ENCODE peak calls at places on chromosomes 6 and 20, in six cellular contexts. One of them, this sample, is unnamed.

GRCh38 chr6:116011520-116011919 is 49.2 kb downstream of the FRK start:
- DNase-seq in mesendoderm: no peak
- DNase-seq in H1: no peak
- DNase-seq in neuronal stem cell: no peak
- DNase-seq in IMR-90: no peak
- DNase-seq in H9: no peak
- DNase-seq in this sample: no peak

GRCh38 chr6:103516336-103516735 is 1343.4 kb downstream of the HACE1 start:
- DNase-seq in H9: no peak
- DNase-seq in H1: no peak
- DNase-seq in neuronal stem cell: no peak
- DNase-seq in mesendoderm: no peak
- DNase-seq in IMR-90: no peak
- DNase-seq in this sample: no peak

GRCh38 chr20:9117548-9117947 is 48.7 kb downstream of the PLCB4 start:
- DNase-seq in mesendoderm: no peak
- DNase-seq in IMR-90: no peak
- DNase-seq in neuronal stem cell: no peak
- DNase-seq in H1: no peak
- DNase-seq in H9: no peak
- DNase-seq in this sample: no peak

GRCh38 chr6:30816791-30817739 is 67.3 kb upstream of the DDR1 start:
- DNase-seq in H9: no peak
- DNase-seq in neuronal stem cell: no peak
- DNase-seq in H1: no peak
- DNase-seq in mesendoderm: no peak
- DNase-seq in IMR-90: no peak
- DNase-seq in this sample: no peak

GRCh38 chr6:105324386-105325000 is 78.4 kb downstream of the PREP start:
- DNase-seq in H9: no peak
- DNase-seq in H1: no peak
- DNase-seq in mesendoderm: no peak
- DNase-seq in neuronal stem cell: no peak
- DNase-seq in IMR-90: no peak
- DNase-seq in this sample: no peak

GRCh38 chr6:28980797-28981390 is 24.2 kb downstream of the ZNF311 start:
- DNase-seq in H1: no peak
- DNase-seq in mesendoderm: peak; percentile 97
- DNase-seq in H9: peak; percentile 84
- DNase-seq in neuronal stem cell: peak; percentile 81
- DNase-seq in IMR-90: peak; percentile 77
- DNase-seq in this sample: peak; percentile 88

GRCh38 chr6:11434565-11435326 is 102.8 kb upstream of the TMEM170B start:
- DNase-seq in neuronal stem cell: no peak
- DNase-seq in H9: no peak
- DNase-seq in mesendoderm: peak; percentile 64
- DNase-seq in IMR-90: peak; percentile 94
- DNase-seq in H1: no peak
- DNase-seq in this sample: peak; percentile 84

GRCh38 chr6:134593887-134594286 is 276.0 kb upstream of the SGK1 start:
- DNase-seq in mesendoderm: no peak
- DNase-seq in H9: no peak
- DNase-seq in H1: no peak
- DNase-seq in neuronal stem cell: no peak
- DNase-seq in IMR-90: no peak
- DNase-seq in this sample: peak; percentile 88

GRCh38 chr6:4021133-4021861 is 57.6 kb downstream of the FAM217A start:
- DNase-seq in neuronal stem cell: peak; percentile 87
- DNase-seq in H1: peak; percentile 78
- DNase-seq in H9: peak; percentile 96
- DNase-seq in IMR-90: peak; percentile 96
- DNase-seq in mesendoderm: peak; percentile 99
- DNase-seq in this sample: peak; percentile 98

GRCh38 chr6:90028080-90028778 is 134.0 kb downstream of the GJA10 start:
- DNase-seq in H9: no peak
- DNase-seq in H1: no peak
- DNase-seq in mesendoderm: no peak
- DNase-seq in neuronal stem cell: no peak
- DNase-seq in IMR-90: no peak
- DNase-seq in this sample: no peak

GRCh38 chr6:36742146-36742545 is 44.5 kb downstream of the RAB44 start:
- DNase-seq in H1: no peak
- DNase-seq in IMR-90: no peak
- DNase-seq in mesendoderm: no peak
- DNase-seq in neuronal stem cell: no peak
- DNase-seq in H9: no peak
- DNase-seq in this sample: no peak

GRCh38 chr6:28336284-28337024 is 506 bp upstream of the ZSCAN31 start:
- DNase-seq in mesendoderm: no peak
- DNase-seq in H9: no peak
- DNase-seq in neuronal stem cell: no peak
- DNase-seq in IMR-90: peak; percentile 31
- DNase-seq in H1: no peak
- DNase-seq in this sample: no peak

GRCh38 chr20:63543131-63543530 is 4.4 kb downstream of the SRMS start:
- DNase-seq in H1: no peak
- DNase-seq in H9: no peak
- DNase-seq in IMR-90: no peak
- DNase-seq in neuronal stem cell: no peak
- DNase-seq in mesendoderm: no peak
- DNase-seq in this sample: no peak

DNA sequence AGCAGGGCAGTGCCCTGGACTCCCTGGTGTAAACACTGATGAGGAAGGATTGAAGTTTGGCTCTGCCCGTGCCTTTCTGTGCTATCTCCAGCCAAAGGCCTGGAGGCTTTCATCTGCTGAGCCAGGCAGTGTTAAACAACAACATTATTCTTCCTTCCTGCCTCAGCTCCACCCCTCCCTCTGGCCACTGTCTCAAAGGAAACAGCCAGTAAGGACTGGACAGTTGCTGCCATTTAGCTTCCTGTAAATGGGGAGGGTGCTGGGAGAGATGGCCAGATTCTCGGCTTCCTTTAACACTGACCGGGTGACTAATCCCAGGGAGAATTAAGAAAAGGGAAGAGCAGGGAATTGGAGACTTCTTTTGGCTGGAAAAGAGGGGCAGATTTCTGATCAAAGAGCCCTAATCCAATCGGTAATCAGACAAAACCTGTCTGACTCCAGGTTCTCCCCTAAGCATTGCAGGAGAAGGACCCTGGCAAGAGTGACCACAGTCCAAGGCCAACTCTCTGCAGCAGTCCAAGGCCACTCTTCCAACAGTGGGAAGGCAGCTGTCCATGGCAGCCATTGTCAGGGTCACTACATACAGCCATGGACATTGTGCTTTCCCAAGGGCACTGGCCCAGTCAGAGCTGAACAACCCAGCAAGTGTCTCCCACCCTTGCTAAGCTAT is 19.6 kb upstream of the ADGRF1 start:
- DNase-seq in mesendoderm: no peak
- DNase-seq in neuronal stem cell: no peak
- DNase-seq in H1: no peak
- DNase-seq in IMR-90: no peak
- DNase-seq in H9: no peak
- DNase-seq in this sample: no peak
- H3K4ac ChIP-seq in mesendoderm: no peak overlapping the region
- H3K4ac ChIP-seq in neuronal stem cell: no peak overlapping the region
- H3K4ac ChIP-seq in H1: no peak overlapping the region
- H3K4ac ChIP-seq in IMR-90: no peak overlapping the region
- H3K4ac ChIP-seq in H9: no peak overlapping the region
- H3K4ac ChIP-seq in this sample: no peak overlapping the region

DNA sequence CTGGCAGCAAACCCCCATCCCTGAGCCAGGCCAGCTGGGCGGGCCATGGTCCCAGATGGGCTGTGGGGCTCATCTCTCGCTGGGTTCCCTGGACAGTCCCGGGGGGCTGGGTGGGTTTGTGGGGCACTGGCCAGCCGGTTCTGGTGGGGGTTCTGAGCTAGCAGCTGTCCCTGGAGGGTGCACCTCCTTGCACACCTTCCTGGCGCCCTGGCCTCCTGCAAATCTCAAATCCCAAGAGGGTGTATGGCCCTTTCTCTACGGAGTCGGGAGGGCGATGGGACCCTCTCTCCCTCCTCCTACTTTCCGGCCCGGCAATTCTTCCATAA is 1.2 kb upstream of the LAMA5 start:
- DNase-seq in H1: no peak
- DNase-seq in IMR-90: no peak
- DNase-seq in neuronal stem cell: no peak
- DNase-seq in H9: no peak
- DNase-seq in mesendoderm: no peak
- DNase-seq in this sample: no peak
- H2BK120ac ChIP-seq in H1: peak overlapping the region; percentile 77
- H2BK120ac ChIP-seq in IMR-90: no peak overlapping the region
- H2BK120ac ChIP-seq in neuronal stem cell: peak overlapping the region; percentile 100
- H2BK120ac ChIP-seq in H9: no peak overlapping the region
- H2BK120ac ChIP-seq in mesendoderm: peak overlapping the region; percentile 49
- H2BK120ac ChIP-seq in this sample: peak overlapping the region; percentile 50

DNA sequence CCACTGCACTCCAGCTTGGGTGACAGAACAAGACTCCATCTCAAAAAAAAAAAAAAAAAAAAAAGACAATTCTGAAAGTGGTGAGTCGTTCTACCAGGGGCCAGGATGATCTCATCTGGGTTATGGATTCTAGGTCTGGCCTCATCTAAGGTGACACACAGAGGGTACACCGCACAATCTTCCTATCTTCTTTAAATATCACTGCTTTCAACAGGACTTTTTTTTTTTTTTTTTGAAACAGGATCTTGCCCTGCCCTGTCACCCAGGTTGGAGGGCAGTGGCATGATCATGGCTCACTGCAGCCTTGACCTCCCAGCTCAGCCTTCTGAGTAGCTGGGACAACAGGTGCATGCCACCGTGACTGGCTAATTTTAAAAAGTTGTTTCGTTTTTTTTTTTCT is 67.7 kb downstream of the SLC16A10 start:
- DNase-seq in H9: no peak
- DNase-seq in H1: no peak
- DNase-seq in neuronal stem cell: no peak
- DNase-seq in mesendoderm: no peak
- DNase-seq in IMR-90: no peak
- DNase-seq in this sample: no peak
- H3K4ac ChIP-seq in H9: no peak overlapping the region
- H3K4ac ChIP-seq in H1: no peak overlapping the region
- H3K4ac ChIP-seq in neuronal stem cell: no peak overlapping the region
- H3K4ac ChIP-seq in mesendoderm: no peak overlapping the region
- H3K4ac ChIP-seq in IMR-90: no peak overlapping the region
- H3K4ac ChIP-seq in this sample: no peak overlapping the region

GRCh38 chr6:33418690-33419291 is 884 bp upstream of the CUTA start:
- DNase-seq in mesendoderm: peak; percentile 90
- DNase-seq in H1: no peak
- DNase-seq in H9: peak; percentile 56
- DNase-seq in neuronal stem cell: no peak
- DNase-seq in IMR-90: peak; percentile 42
- DNase-seq in this sample: no peak
- H2BK120ac ChIP-seq in mesendoderm: peak overlapping the region; percentile 30
- H2BK120ac ChIP-seq in H1: peak overlapping the region; percentile 66
- H2BK120ac ChIP-seq in H9: no peak overlapping the region
- H2BK120ac ChIP-seq in neuronal stem cell: peak overlapping the region; percentile 3
- H2BK120ac ChIP-seq in IMR-90: peak overlapping the region; percentile 93
- H2BK120ac ChIP-seq in this sample: peak overlapping the region; percentile 63

DNA sequence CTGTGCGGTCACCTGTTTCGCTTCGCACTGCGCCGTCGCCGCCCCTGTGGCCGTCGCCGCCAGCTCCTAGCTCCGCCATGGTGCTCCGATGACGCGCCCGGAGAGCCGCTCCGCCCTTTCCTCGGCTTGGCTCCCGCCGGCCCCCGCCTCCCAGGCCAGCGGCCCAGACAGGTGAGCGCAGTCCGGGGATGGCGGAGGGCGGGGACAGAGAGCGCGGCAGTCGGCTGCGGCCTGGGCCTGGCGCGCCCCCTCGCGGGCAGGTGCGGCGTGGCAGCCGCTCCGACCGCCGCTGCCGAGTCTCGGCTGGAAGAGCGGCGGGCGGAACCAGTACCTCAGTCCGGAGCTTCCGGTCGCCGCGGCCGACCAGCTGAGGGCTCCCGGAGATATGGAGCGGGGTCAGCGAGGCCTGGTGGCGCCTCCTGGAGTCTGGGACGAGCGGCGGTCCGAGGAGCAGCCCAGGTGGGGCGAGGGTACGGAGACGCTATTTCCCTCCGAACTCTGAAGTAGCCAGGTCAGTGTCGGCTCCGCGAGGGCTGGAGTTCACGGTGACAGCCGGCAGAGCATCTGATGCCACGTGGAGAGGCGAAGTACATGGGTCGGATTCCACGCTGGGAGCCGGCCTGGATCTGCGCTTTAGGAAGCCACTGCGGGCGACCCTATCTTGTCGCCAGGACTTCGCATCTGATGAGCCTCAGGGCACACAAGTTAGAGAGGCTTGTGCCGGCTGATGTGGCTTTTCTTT is at the start of gene MAP7:
- DNase-seq in IMR-90: peak; percentile 18
- DNase-seq in neuronal stem cell: peak; percentile 54
- DNase-seq in mesendoderm: peak; percentile 95
- DNase-seq in H1: peak; percentile 81
- DNase-seq in H9: peak; percentile 94
- DNase-seq in this sample: peak; percentile 97
- H3K4ac ChIP-seq in IMR-90: no peak within 1 kb of the TSS
- H3K4ac ChIP-seq in neuronal stem cell: no peak within 1 kb of the TSS
- H3K4ac ChIP-seq in mesendoderm: no peak within 1 kb of the TSS
- H3K4ac ChIP-seq in H1: no peak within 1 kb of the TSS
- H3K4ac ChIP-seq in H9: no peak within 1 kb of the TSS
- H3K4ac ChIP-seq in this sample: peak within 1 kb of the TSS; percentile 97

This sample was measured in trophoblast cell.